ENCODE peak calls at places on chromosomes 4 and X, in eight cellular contexts. R is GM06990; N is NCI-H1092; U is LoVo; G is stimulated activated CD4-positive, alpha-beta T cell treated with anti-CD3 and anti-CD28 coated beads, Interleukin-4, amount 100 ng/mL, for 24 hours; B is neuronal stem cell; O is stimulated activated CD8-positive, alpha-beta memory T cell treated with anti-CD3 and anti-CD28 coated beads, Interleukin-15, amount 100 ng/mL, for 1 hour; L is activated CD4-positive, alpha-beta T cell treated with anti-CD3 and anti-CD28 coated beads for 1 hour. F is an unnamed sample.

GRCh38 chrX:12489341-12489740 is 301.9 kb upstream of the PRPS2 start:
- DNase-seq in R (no peak), N (no peak), U (no peak), G (no peak), B (no peak), O (no peak), L (no peak), F (no peak)

GRCh38 chrX:130649738-130650137 is 248.0 kb downstream of the RBMX2 start:
- DNase-seq in R (no peak), N (no peak), U (no peak), G (no peak), B (no peak), O (no peak), L (no peak), F (no peak)

GRCh38 chr4:173834151-173834550 is 304.1 kb upstream of the HAND2 start:
- DNase-seq in R (no peak), N (no peak), U (no peak), G (no peak), B (no peak), O (no peak), L (no peak), F (peak)

GRCh38 chrX:131836161-131836560 is 186.9 kb upstream of the STK26 start:
- DNase-seq in R (no peak), N (no peak), U (no peak), G (no peak), B (no peak), O (no peak), L (no peak), F (no peak)

GRCh38 chrX:94743478-94743877 is 1069.5 kb downstream of the FAM133A start:
- DNase-seq in R (no peak), N (no peak), U (no peak), G (no peak), B (no peak), O (no peak), L (no peak), F (no peak)

GRCh38 chrX:133414399-133415275 is 652 bp downstream of the GPC4 start:
- DNase-seq in R (peak), N (no peak), U (no peak), G (no peak), B (no peak), O (no peak), L (no peak), F (no peak)

GRCh38 chr4:48898733-48899431 is 7.7 kb downstream of the OCIAD2 start:
- DNase-seq in R (no peak), N (no peak), U (no peak), G (no peak), B (no peak), O (no peak), L (no peak), F (no peak)

GRCh38 chr4:173211838-173212237 is 43.2 kb downstream of the GALNT7 start:
- DNase-seq in R (no peak), N (no peak), U (peak), G (no peak), B (no peak), O (no peak), L (no peak), F (peak)

GRCh38 chr4:135354876-135355275 is 1153.3 kb upstream of the PABPC4L start:
- DNase-seq in R (no peak), N (no peak), U (no peak), G (no peak), B (no peak), O (no peak), L (no peak), F (no peak)

GRCh38 chrX:134847133-134847532 is 143.7 kb upstream of the SMIM10 start:
- DNase-seq in R (no peak), N (no peak), U (no peak), G (no peak), B (no peak), O (no peak), L (no peak), F (no peak)

GRCh38 chr4:43264730-43265129 is 372.2 kb downstream of the GRXCR1 start:
- DNase-seq in R (no peak), N (no peak), U (no peak), G (no peak), B (no peak), O (no peak), L (no peak), F (no peak)

GRCh38 chr4:77367638-77368037 is 210.6 kb downstream of the CCNG2 start:
- DNase-seq in R (no peak), N (no peak), U (no peak), G (no peak), B (no peak), O (no peak), L (no peak), F (no peak)

GRCh38 chr4:165720411-165721082 is 152.5 kb upstream of the TLL1 start:
- DNase-seq in R (no peak), N (no peak), U (no peak), G (no peak), B (no peak), O (no peak), L (no peak), F (no peak)

GRCh38 chr4:100311181-100311580 is 120.9 kb upstream of the DDIT4L start:
- DNase-seq in R (no peak), N (no peak), U (no peak), G (no peak), B (no peak), O (no peak), L (no peak), F (peak)

GRCh38 chrX:107199491-107199890 is 6.7 kb downstream of the NUP62CL start:
- DNase-seq in R (no peak), N (no peak), U (no peak), G (no peak), B (no peak), O (no peak), L (no peak), F (no peak)

GRCh38 chr4:163493643-163494359 is 689 bp upstream of the TMA16 start:
- DNase-seq in R (peak), N (no peak), U (peak), G (no peak), B (no peak), O (no peak), L (no peak), F (no peak)

GRCh38 chrX:134634691-134635090 is 23.6 kb downstream of the PLAC1 start:
- DNase-seq in R (no peak), N (no peak), U (no peak), G (no peak), B (no peak), O (no peak), L (no peak), F (no peak)

GRCh38 chrX:39614680-39614998 is 483.1 kb downstream of the BCOR start:
- DNase-seq in R (no peak), N (no peak), U (no peak), G (no peak), B (no peak), O (no peak), L (no peak), F (no peak)

GRCh38 chr4:21811576-21811975 is 137.0 kb downstream of the KCNIP4 start:
- DNase-seq in R (no peak), N (no peak), U (no peak), G (no peak), B (no peak), O (no peak), L (no peak), F (no peak)

GRCh38 chrX:128622296-128622695 is 570.1 kb upstream of the ACTRT1 start:
- DNase-seq in R (no peak), N (no peak), U (no peak), G (no peak), B (no peak), O (no peak), L (no peak), F (no peak)

GRCh38 chrX:134670241-134670811 is 12.1 kb upstream of the PLAC1 start:
- DNase-seq in R (no peak), N (no peak), U (no peak), G (no peak), B (no peak), O (no peak), L (no peak), F (no peak)

GRCh38 chr4:187283306-187283705 is 559.6 kb upstream of the FAT1 start:
- DNase-seq in R (no peak), N (no peak), U (no peak), G (no peak), B (no peak), O (no peak), L (no peak), F (no peak)

GRCh38 chr4:140861359-140862181 is 105.4 kb upstream of the TBC1D9 start:
- DNase-seq in R (peak), N (peak), U (peak), G (peak), B (peak), O (no peak), L (no peak), F (peak)

GRCh38 chrX:39985551-39985950 is 112.2 kb downstream of the BCOR start:
- DNase-seq in R (no peak), N (no peak), U (no peak), G (no peak), B (no peak), O (no peak), L (no peak), F (no peak)

GRCh38 chr4:22500128-22500611 is 15.7 kb downstream of the ADGRA3 start:
- DNase-seq in R (no peak), N (peak), U (peak), G (no peak), B (no peak), O (no peak), L (no peak), F (no peak)

GRCh38 chr4:40193018-40193571 is 3.7 kb upstream of the RHOH start:
- DNase-seq in R (peak), N (no peak), U (no peak), G (no peak), B (no peak), O (no peak), L (no peak), F (no peak)

F was measured in HCT116.